ENCODE peak calls at places on chromosomes 12 and 14, in four cellular contexts. F is astrocyte, H is HCT116, W is neural progenitor cell. M is an unnamed sample.

GRCh38 chr12:91818236-91819131 is 327.2 kb downstream of the BTG1 start:
- DNase-seq in H (no peak), W (peak), F (peak), M (no peak)

GRCh38 chr14:66231823-66232222 is 254.3 kb upstream of the CCDC196 start:
- DNase-seq in W (no peak), F (no peak), H (no peak), M (no peak)

GRCh38 chr12:132632521-132633228 is 14.1 kb downstream of the P2RX2 start:
- DNase-seq in H (no peak), W (no peak), F (no peak), M (no peak)

GRCh38 chr14:69696633-69697557 is 70.0 kb upstream of the SRSF5 start:
- DNase-seq in W (no peak), H (no peak), F (peak), M (no peak)

GRCh38 chr14:100246809-100247428 is 8.0 kb downstream of the YY1 start:
- DNase-seq in H (peak), W (peak), F (no peak), M (peak)

GRCh38 chr12:62260733-62261683 is 804 bp downstream of the USP15 start:
- DNase-seq in F (peak), H (peak), W (peak), M (peak)

GRCh38 chr14:65783576-65783975 is 371.0 kb downstream of the FUT8 start:
- DNase-seq in W (no peak), F (peak), H (no peak), M (peak)

GRCh38 chr12:80565276-80565675 is 121.2 kb downstream of the PTPRQ start:
- DNase-seq in H (no peak), W (no peak), F (peak), M (peak)

GRCh38 chr12:18658829-18659228 is 79.0 kb downstream of the PLCZ1 start:
- DNase-seq in H (no peak), W (no peak), F (no peak), M (no peak)

GRCh38 chr12:73863541-73863940 is 674.1 kb upstream of the ATXN7L3B start:
- DNase-seq in H (peak), W (no peak), F (peak), M (peak)

GRCh38 chr12:123089631-123090353 is 61.1 kb downstream of the PITPNM2 start:
- DNase-seq in W (no peak), H (peak), F (peak), M (peak)

GRCh38 chr14:51999084-51999483 is 9.7 kb downstream of the RTRAF start:
- DNase-seq in H (no peak), F (no peak), W (no peak), M (peak)

GRCh38 chr14:95494456-95494855 is 22.0 kb downstream of the SYNE3 start:
- DNase-seq in W (no peak), F (no peak), H (no peak), M (no peak)

GRCh38 chr12:75329918-75330826 is at the start of gene CAPS2:
- DNase-seq in F (peak), H (peak), W (peak), M (peak)

GRCh38 chr14:50230601-50231474 is 540 bp downstream of the SOS2 start:
- DNase-seq in H (peak), W (peak), F (peak), M (peak)

GRCh38 chr14:103002578-103003350 is 54.6 kb downstream of the CDC42BPB start:
- DNase-seq in W (no peak), F (no peak), H (no peak), M (no peak)

GRCh38 chr12:76152161-76152807 is 67.8 kb upstream of the NAP1L1 start:
- DNase-seq in W (no peak), F (no peak), H (no peak), M (no peak)

GRCh38 chr12:45670339-45671065 is 59.0 kb upstream of the ARID2 start:
- DNase-seq in F (no peak), W (no peak), H (no peak), M (no peak)

GRCh38 chr12:45675534-45675933 is 54.0 kb upstream of the ARID2 start:
- DNase-seq in H (no peak), W (no peak), F (no peak), M (no peak)

GRCh38 chr12:45674181-45674580 is 55.3 kb upstream of the ARID2 start:
- DNase-seq in F (peak), W (no peak), H (no peak), M (no peak)

GRCh38 chr12:45671254-45671653 is 58.3 kb upstream of the ARID2 start:
- DNase-seq in H (no peak), F (peak), W (no peak), M (peak)

DNA sequence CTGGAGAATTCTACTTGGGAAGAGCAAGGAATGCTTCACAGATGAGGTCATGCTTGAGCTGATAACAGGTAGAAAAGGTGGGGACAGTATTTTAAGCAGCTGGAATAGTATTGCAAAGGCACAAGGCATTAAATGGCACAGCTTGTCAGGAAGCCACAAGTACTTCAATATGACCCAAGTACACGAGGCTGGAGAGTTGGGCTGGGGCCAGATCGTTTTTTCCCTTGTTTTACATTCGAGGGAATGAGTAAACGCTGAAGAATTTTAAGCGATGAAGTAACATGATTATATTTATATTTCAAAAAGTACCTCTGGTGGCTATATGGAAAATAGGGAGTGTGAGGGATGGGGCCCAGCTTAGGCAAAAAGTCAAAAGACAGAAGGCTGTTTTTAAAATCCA is 54.9 kb upstream of the ARID2 start:
- DNase-seq in F (peak), H (no peak), W (no peak), M (peak)
- H2AFZ ChIP-seq in F (no peak), H (no peak), W (no peak), M (no peak)

GRCh38 chr12:89333564-89334252 is 18.6 kb downstream of the DUSP6 start:
- DNase-seq in F (no peak), H (no peak), W (peak), M (no peak)
- H2AFZ ChIP-seq in F (no peak), H (no peak), W (no peak), M (peak)

GRCh38 chr12:48175613-48176416 is 7.6 kb upstream of the CCDC184 start:
- DNase-seq in W (no peak), H (no peak), F (no peak), M (peak)
- H2AFZ ChIP-seq in W (peak), H (no peak), F (no peak), M (no peak)

DNA sequence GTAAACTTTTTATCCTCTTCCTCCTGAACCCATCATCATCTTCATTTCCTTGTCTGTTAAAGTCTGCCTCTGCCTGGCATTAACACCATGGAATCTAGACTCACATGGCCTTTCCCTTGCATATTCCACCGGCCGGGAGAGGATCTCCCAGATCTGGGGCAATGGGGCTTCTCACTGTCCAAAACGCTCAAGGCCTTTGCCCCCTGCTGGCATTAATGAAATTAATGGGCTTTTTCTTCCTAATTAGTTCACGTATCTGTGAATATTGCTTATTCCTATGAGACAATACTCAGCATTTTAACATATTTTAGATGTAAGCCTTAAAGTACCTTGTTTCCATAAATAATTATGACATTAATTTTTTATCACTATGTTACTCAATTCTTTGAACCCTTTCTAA is 42.9 kb upstream of the CAPRIN2 start:
- DNase-seq in H (no peak), F (no peak), W (no peak), M (no peak)
- H2AFZ ChIP-seq in H (no peak), F (no peak), W (no peak), M (no peak)

M was measured in fibroblast of lung.